ENCODE peak calls at places on chromosome 10, in eight cellular contexts. U is stimulated activated CD8-positive, alpha-beta memory T cell treated with anti-CD3 and anti-CD28 coated beads, Interleukin-15, amount 100 ng/mL, for 4 hours; S is T-cell; O is mesenchymal stem cell; A is endothelial cell; Z is natural killer cell treated with Interleukin-12 subunit alpha and Interleukin-12 subunit beta and Interleukin-15 and Interleukin-18, amount 100 ng/mL, for 72 hours; K is MV-4-11; F is IMR-90. J is an unnamed sample.

GRCh38 chr10:61136151-61136550 is 192.2 kb upstream of the RHOBTB1 start:
- DNase-seq in Z (no peak), A (no peak), K (no peak), U (no peak), S (no peak), F (peak; percentile 21), O (peak; percentile 21), J (peak; percentile 59)

GRCh38 chr10:48503293-48503911 is 101.5 kb downstream of the ARHGAP22 start:
- DNase-seq in O (no peak), K (no peak), S (no peak), U (no peak), A (no peak), F (no peak), Z (no peak), J (no peak)

GRCh38 chr10:90929179-90929578 is 8.3 kb upstream of the ANKRD1 start:
- DNase-seq in U (no peak), F (no peak), K (no peak), A (no peak), O (no peak), S (no peak), Z (no peak), J (no peak)

GRCh38 chr10:93947524-93947923 is 46.2 kb upstream of the PLCE1 start:
- DNase-seq in A (no peak), U (no peak), O (peak; percentile 9), Z (no peak), K (no peak), S (no peak), F (peak; percentile 15), J (no peak)

GRCh38 chr10:33252324-33252723 is 82.1 kb downstream of the NRP1 start:
- DNase-seq in Z (no peak), K (peak; percentile 29), S (no peak), A (no peak), U (no peak), O (no peak), F (no peak), J (no peak)

GRCh38 chr10:118701529-118702323 is 53.0 kb downstream of the CACUL1 start:
- DNase-seq in A (no peak), F (peak; percentile 34), K (no peak), O (peak; percentile 52), Z (no peak), U (no peak), S (no peak), J (no peak)

GRCh38 chr10:97543025-97543546 is 29.5 kb upstream of the ANKRD2 start:
- DNase-seq in O (peak; percentile 97), F (peak; percentile 98), S (no peak), A (peak; percentile 64), Z (no peak), K (peak; percentile 88), U (no peak), J (peak; percentile 88)

GRCh38 chr10:16381083-16381482 is 55.7 kb upstream of the PTER start:
- DNase-seq in O (no peak), K (no peak), A (no peak), Z (no peak), U (no peak), F (no peak), S (no peak), J (peak; percentile 76)

GRCh38 chr10:47419421-47419820 is 35.3 kb upstream of the ZNF488 start:
- DNase-seq in F (no peak), K (no peak), A (no peak), O (no peak), Z (no peak), S (no peak), U (no peak), J (no peak)

GRCh38 chr10:72034761-72035160 is 53.6 kb downstream of the SPOCK2 start:
- DNase-seq in A (no peak), K (no peak), F (no peak), S (no peak), Z (no peak), O (no peak), U (no peak), J (no peak)

GRCh38 chr10:22712959-22713852 is 1.2 kb downstream of the PIP4K2A start:
- DNase-seq in O (peak; percentile 56), U (peak; percentile 11), K (no peak), S (peak; percentile 44), Z (peak; percentile 63), F (peak; percentile 33), A (peak; percentile 21), J (peak; percentile 25)

GRCh38 chr10:36416513-36416912 is 708.9 kb upstream of the ANKRD30A start:
- DNase-seq in Z (no peak), K (no peak), A (no peak), U (no peak), S (no peak), F (no peak), O (no peak), J (no peak)

GRCh38 chr10:86340176-86340990 is 26.2 kb downstream of the GRID1 start:
- DNase-seq in A (no peak), O (no peak), F (no peak), U (no peak), S (no peak), Z (peak; percentile 40), K (peak; percentile 24), J (no peak)

GRCh38 chr10:113775681-113776294 is 24.3 kb downstream of the PLEKHS1 start:
- DNase-seq in K (no peak), Z (no peak), S (no peak), F (no peak), U (no peak), A (no peak), O (no peak), J (no peak)

GRCh38 chr10:132711618-132712051 is 74.3 kb downstream of the NKX6-2 start:
- DNase-seq in K (no peak), F (no peak), Z (peak; percentile 58), A (no peak), S (no peak), U (no peak), O (no peak), J (no peak)

GRCh38 chr10:79984851-79985250 is 35.9 kb upstream of the SFTPD start:
- DNase-seq in U (no peak), O (no peak), Z (no peak), A (no peak), S (no peak), F (no peak), K (no peak), J (peak; percentile 100)

GRCh38 chr10:84138478-84139125 is 707 bp upstream of the GHITM start:
- DNase-seq in O (peak; percentile 82), A (no peak), K (peak; percentile 28), F (peak; percentile 22), U (no peak), S (peak; percentile 46), Z (no peak), J (no peak)

GRCh38 chr10:48762104-48763042 is 77.7 kb downstream of the WDFY4 start:
- DNase-seq in U (no peak), S (no peak), O (no peak), F (no peak), Z (no peak), K (no peak), A (no peak), J (peak; percentile 12)

GRCh38 chr10:23046032-23046431 is 49.3 kb upstream of the MSRB2 start:
- DNase-seq in Z (no peak), F (no peak), A (no peak), U (no peak), O (peak; percentile 20), S (no peak), K (no peak), J (no peak)

GRCh38 chr10:132848306-132848705 is 62.4 kb upstream of the NKX6-2 start:
- DNase-seq in Z (no peak), S (no peak), F (no peak), A (no peak), K (no peak), U (no peak), O (no peak), J (no peak)

GRCh38 chr10:129768437-129769355 is 195.4 kb downstream of the EBF3 start:
- DNase-seq in O (no peak), K (no peak), S (no peak), A (peak; percentile 57), Z (no peak), F (no peak), U (no peak), J (no peak)

GRCh38 chr10:90775351-90776028 is 82.3 kb downstream of the HTR7 start:
- DNase-seq in F (no peak), S (no peak), K (peak; percentile 96), A (no peak), Z (no peak), U (no peak), O (peak; percentile 23), J (no peak)

GRCh38 chr10:1213707-1214675 is 157.8 kb downstream of the WDR37 start:
- DNase-seq in Z (no peak), U (no peak), S (no peak), F (no peak), O (no peak), A (no peak), K (no peak), J (no peak)